ENCODE peak calls at places on chromosomes 11 and 22, in eight cellular contexts. Z is psoas muscle; Y is HL-60; V is skeletal muscle cell; W is right lobe of liver; G is activated CD8-positive, alpha-beta memory T cell treated with anti-CD3 and anti-CD28 coated beads for 24 hours; M is ELR; O is central memory CD4-positive, alpha-beta T cell. S is an unnamed sample.

GRCh38 chr11:17822021-17822781 is 87.6 kb downstream of the KCNC1 start:
- DNase-seq in Z (no peak), Y (no peak), V (peak), W (no peak), G (no peak), M (peak), O (no peak), S (no peak)

GRCh38 chr11:129041611-129042018 is 98.9 kb upstream of the TP53AIP1 start:
- DNase-seq in Z (no peak), Y (no peak), V (no peak), W (no peak), G (no peak), M (peak), O (no peak), S (no peak)

GRCh38 chr11:112612283-112612849 is 348.9 kb upstream of the NCAM1 start:
- DNase-seq in Z (no peak), Y (no peak), V (no peak), W (no peak), G (no peak), M (no peak), O (no peak), S (no peak)

GRCh38 chr22:46598737-46599424 is 21.3 kb upstream of the GRAMD4 start:
- DNase-seq in Z (no peak), Y (peak), V (no peak), W (no peak), G (no peak), M (no peak), O (no peak), S (no peak)

GRCh38 chr11:105609341-105609781 is 512 bp upstream of the GRIA4 start:
- DNase-seq in Z (no peak), Y (no peak), V (no peak), W (no peak), G (no peak), M (peak), O (no peak), S (no peak)

GRCh38 chr22:45885171-45885840 is 91.7 kb downstream of the WNT7B start:
- DNase-seq in Z (peak), Y (no peak), V (no peak), W (peak), G (no peak), M (no peak), O (no peak), S (peak)

GRCh38 chr22:45952151-45952550 is 24.8 kb downstream of the WNT7B start:
- DNase-seq in Z (no peak), Y (no peak), V (no peak), W (no peak), G (no peak), M (no peak), O (no peak), S (no peak)

GRCh38 chr11:123481647-123482046 is 51.6 kb downstream of the GRAMD1B start:
- DNase-seq in Z (no peak), Y (no peak), V (no peak), W (no peak), G (no peak), M (no peak), O (no peak), S (no peak)

GRCh38 chr11:117000039-117000740 is 98.0 kb downstream of the SIK3 start:
- DNase-seq in Z (no peak), Y (peak), V (no peak), W (no peak), G (no peak), M (no peak), O (no peak), S (no peak)

S was measured in mucosa of descending colon.